ENCODE peak calls at places on chromosomes 13 and 19, in four cellular contexts. Z is H1, N is K562, X is HepG2. F is an unnamed sample.

GRCh38 chr13:108851660-108852059 is 222.2 kb downstream of the MYO16 start:
- DNase-seq in N (no peak), Z (no peak), X (no peak), F (no peak)

GRCh38 chr13:97466782-97467181 is 32.8 kb downstream of the RAP2A start:
- DNase-seq in N (no peak), X (no peak), Z (no peak), F (no peak)

GRCh38 chr13:44713793-44714469 is 137.8 kb upstream of the TSC22D1 start:
- DNase-seq in Z (peak), N (no peak), X (peak), F (no peak)

GRCh38 chr19:18098891-18099622 is 1.5 kb downstream of the MAST3 start:
- DNase-seq in Z (no peak), N (peak), X (no peak), F (peak)

GRCh38 chr13:46146898-46147297 is 35.1 kb downstream of the LCP1 start:
- DNase-seq in N (no peak), X (peak), Z (no peak), F (no peak)

GRCh38 chr19:47693489-47693888 is 19.7 kb upstream of the EHD2 start:
- DNase-seq in X (no peak), Z (no peak), N (no peak), F (no peak)

GRCh38 chr13:113656015-113656588 is 1.9 kb downstream of the ATP4B start:
- DNase-seq in N (no peak), X (no peak), Z (no peak), F (no peak)

GRCh38 chr19:34350161-34350561 is 14.8 kb upstream of the GPI start:
- DNase-seq in Z (no peak), N (no peak), X (no peak), F (no peak)

GRCh38 chr13:90396266-90396665 is 951.2 kb upstream of the MIR17HG start:
- DNase-seq in Z (no peak), N (no peak), X (no peak), F (no peak)

GRCh38 chr19:898663-899062 is 5.4 kb downstream of the RNU6-9 start:
- DNase-seq in X (no peak), Z (no peak), N (no peak), F (no peak)

GRCh38 chr13:50130686-50131051 is 115.4 kb downstream of the KCNRG start:
- DNase-seq in X (no peak), Z (no peak), N (no peak), F (no peak)

GRCh38 chr13:33275916-33276315 is 9.6 kb downstream of the STARD13 start:
- DNase-seq in Z (no peak), X (no peak), N (no peak), F (no peak)

GRCh38 chr13:44237276-44237767 is 136.3 kb upstream of the SERP2 start:
- DNase-seq in X (no peak), N (no peak), Z (no peak), F (peak)

GRCh38 chr19:6632002-6632621 is 37.8 kb downstream of the TNFSF14 start:
- DNase-seq in N (peak), Z (no peak), X (peak), F (peak)

GRCh38 chr19:13022859-13023636 is 27.8 kb downstream of the NFIX start:
- DNase-seq in Z (no peak), N (peak), X (peak), F (no peak)

GRCh38 chr13:23292596-23292995 is 111.8 kb downstream of the SGCG start:
- DNase-seq in X (no peak), Z (no peak), N (no peak), F (no peak)

GRCh38 chr19:47310819-47311218 is 1.2 kb downstream of the C5AR1 start:
- DNase-seq in N (peak), X (peak), Z (no peak), F (no peak)

GRCh38 chr13:37910790-37911189 is 41.2 kb upstream of the TRPC4 start:
- DNase-seq in X (no peak), Z (no peak), N (peak), F (no peak)

GRCh38 chr19:7680606-7681335 is at the start of gene TRAPPC5:
- DNase-seq in N (peak), Z (peak), X (peak), F (no peak)

GRCh38 chr13:45367358-45367757 is 26.4 kb upstream of the TPT1 start:
- DNase-seq in N (peak), Z (peak), X (peak), F (peak)

GRCh38 chr19:58558066-58558622 is at the start of gene UBE2M:
- DNase-seq in N (peak), Z (no peak), X (no peak), F (no peak)

GRCh38 chr19:4987286-4987685 is 18.4 kb downstream of the KDM4B start:
- DNase-seq in X (no peak), Z (no peak), N (peak), F (no peak)

GRCh38 chr19:46661020-46661731 is at the start of gene DACT3:
- DNase-seq in X (peak), N (peak), Z (peak), F (peak)

GRCh38 chr13:22948421-22948820 is 232.4 kb upstream of the SGCG start:
- DNase-seq in N (no peak), Z (no peak), X (no peak), F (no peak)

GRCh38 chr19:5148794-5149190 is 179.9 kb downstream of the KDM4B start:
- DNase-seq in Z (no peak), X (no peak), N (no peak), F (no peak)

GRCh38 chr13:94878721-94879120 is 166.4 kb upstream of the SOX21 start:
- DNase-seq in Z (no peak), X (no peak), N (no peak), F (no peak)

GRCh38 chr19:55809381-55810058 is 22.3 kb downstream of the NLRP11 start:
- DNase-seq in Z (peak), X (peak), N (peak), F (no peak)

GRCh38 chr13:41411536-41411935 is 45.8 kb upstream of the RGCC start:
- DNase-seq in X (peak), Z (no peak), N (peak), F (no peak)

GRCh38 chr19:41869374-41869955 is 7.6 kb upstream of the CD79A start:
- DNase-seq in X (no peak), N (no peak), Z (no peak), F (no peak)

GRCh38 chr19:20359933-20360720 is 193.1 kb downstream of the ZNF486 start:
- DNase-seq in N (peak), Z (no peak), X (no peak), F (no peak)

GRCh38 chr13:28349901-28350654 is 144.8 kb downstream of the FLT1 start:
- DNase-seq in X (no peak), N (peak), Z (no peak), F (no peak)
- TF ChIP-seq ATF3 in X (no peak), N (no peak), Z (no peak), F (no peak)

GRCh38 chr19:50181121-50181520 is 18.0 kb upstream of the IZUMO2 start:
- DNase-seq in X (no peak), Z (no peak), N (no peak), F (no peak)

GRCh38 chr19:50178320-50178719 is 15.2 kb upstream of the IZUMO2 start:
- DNase-seq in X (no peak), Z (no peak), N (no peak), F (no peak)

GRCh38 chr19:50174100-50174793 is 11.2 kb upstream of the IZUMO2 start:
- DNase-seq in X (no peak), N (no peak), Z (no peak), F (no peak)

GRCh38 chr19:50175924-50176323 is 12.8 kb upstream of the IZUMO2 start:
- DNase-seq in X (no peak), N (no peak), Z (no peak), F (no peak)

GRCh38 chr19:50178859-50179537 is 15.9 kb upstream of the IZUMO2 start:
- DNase-seq in X (no peak), N (no peak), Z (no peak), F (peak)
- TF ChIP-seq EP300 in X (no peak), N (no peak), Z (no peak), F (no peak)

GRCh38 chr19:3045885-3046603 is 16.3 kb downstream of the TLE5 start:
- DNase-seq in N (no peak), X (no peak), Z (no peak), F (no peak)

GRCh38 chr19:3046621-3047306 is 15.5 kb downstream of the TLE5 start:
- DNase-seq in X (no peak), Z (no peak), N (peak), F (no peak)

GRCh38 chr19:3049089-3049488 is 13.2 kb downstream of the TLE5 start:
- DNase-seq in N (no peak), X (no peak), Z (no peak), F (no peak)

GRCh38 chr19:3048190-3048533 is 14.1 kb downstream of the TLE5 start:
- DNase-seq in Z (no peak), X (no peak), N (no peak), F (no peak)

GRCh38 chr19:3047307-3048189 is 14.7 kb downstream of the TLE5 start:
- DNase-seq in X (peak), Z (no peak), N (peak), F (no peak)
- TF ChIP-seq ATF3 in X (no peak), Z (no peak), N (peak), F (no peak)

DNA sequence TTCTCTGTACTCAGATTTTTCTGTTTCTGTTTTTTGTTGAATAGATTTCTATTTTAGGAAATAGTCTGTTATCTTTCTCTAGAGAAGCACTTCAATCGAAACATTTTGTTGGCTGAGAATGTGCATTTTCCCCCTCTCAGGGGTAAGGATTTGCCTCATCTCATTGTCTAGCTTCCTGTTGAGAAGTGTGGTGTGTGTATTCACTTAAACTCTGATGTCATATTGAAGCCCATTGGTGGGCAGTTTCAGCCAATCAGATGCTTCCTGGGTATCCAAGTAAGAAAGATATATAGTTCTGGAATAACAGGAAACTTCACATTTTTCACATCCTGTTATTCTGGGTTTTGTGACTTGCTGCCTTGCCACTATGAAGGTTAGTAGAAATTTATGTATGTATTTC is 87.6 kb downstream of the ARHGEF7 start:
- DNase-seq in X (no peak), N (peak), Z (no peak), F (no peak)
- TF ChIP-seq EP300 in X (no peak), N (no peak), Z (no peak), F (no peak)

F was measured in GM12878.